ENCODE peak calls at places on chromosome 19, in eight cellular contexts. One of them, this sample, is unnamed.

GRCh38 chr19:718251-719024 is 9.7 kb downstream of the PALM start:
- DNase-seq in stimulated activated CD4-positive, alpha-beta T cell treated with anti-CD3 and anti-CD28 coated beads, Interleukin-2, amount 100 ng/mL, for 24 hours: no peak
- DNase-seq in activated CD4-positive, CD25-positive, alpha-beta regulatory T cell: no peak
- DNase-seq in stromal cell of bone marrow: no peak
- DNase-seq in activated T-helper 1 cell treated with anti-CD3 and anti-CD28 coated beads, Interleukin-2, amount 50 U/mL, for 16 hours: no peak
- DNase-seq in posterior vena cava: no peak
- DNase-seq in GM04504: no peak
- DNase-seq in NK-92 treated with Interleukin-12 subunit alpha and Interleukin-12 subunit beta, amount 100 ng/mL, for 24 hours: no peak
- DNase-seq in this sample: no peak

GRCh38 chr19:1774999-1775772 is 21.9 kb downstream of the ONECUT3 start:
- DNase-seq in stimulated activated CD4-positive, alpha-beta T cell treated with anti-CD3 and anti-CD28 coated beads, Interleukin-2, amount 100 ng/mL, for 24 hours: no peak
- DNase-seq in activated CD4-positive, CD25-positive, alpha-beta regulatory T cell: no peak
- DNase-seq in stromal cell of bone marrow: no peak
- DNase-seq in activated T-helper 1 cell treated with anti-CD3 and anti-CD28 coated beads, Interleukin-2, amount 50 U/mL, for 16 hours: no peak
- DNase-seq in posterior vena cava: no peak
- DNase-seq in GM04504: no peak
- DNase-seq in NK-92 treated with Interleukin-12 subunit alpha and Interleukin-12 subunit beta, amount 100 ng/mL, for 24 hours: no peak
- DNase-seq in this sample: no peak

GRCh38 chr19:11453468-11454341 is 18.3 kb downstream of the PRKCSH start:
- DNase-seq in stimulated activated CD4-positive, alpha-beta T cell treated with anti-CD3 and anti-CD28 coated beads, Interleukin-2, amount 100 ng/mL, for 24 hours: peak; percentile 33
- DNase-seq in activated CD4-positive, CD25-positive, alpha-beta regulatory T cell: no peak
- DNase-seq in stromal cell of bone marrow: no peak
- DNase-seq in activated T-helper 1 cell treated with anti-CD3 and anti-CD28 coated beads, Interleukin-2, amount 50 U/mL, for 16 hours: no peak
- DNase-seq in posterior vena cava: no peak
- DNase-seq in GM04504: no peak
- DNase-seq in NK-92 treated with Interleukin-12 subunit alpha and Interleukin-12 subunit beta, amount 100 ng/mL, for 24 hours: no peak
- DNase-seq in this sample: no peak

GRCh38 chr19:8174706-8175105 is 25.3 kb upstream of the FBN3 start:
- DNase-seq in stimulated activated CD4-positive, alpha-beta T cell treated with anti-CD3 and anti-CD28 coated beads, Interleukin-2, amount 100 ng/mL, for 24 hours: no peak
- DNase-seq in activated CD4-positive, CD25-positive, alpha-beta regulatory T cell: no peak
- DNase-seq in stromal cell of bone marrow: no peak
- DNase-seq in activated T-helper 1 cell treated with anti-CD3 and anti-CD28 coated beads, Interleukin-2, amount 50 U/mL, for 16 hours: no peak
- DNase-seq in posterior vena cava: no peak
- DNase-seq in GM04504: no peak
- DNase-seq in NK-92 treated with Interleukin-12 subunit alpha and Interleukin-12 subunit beta, amount 100 ng/mL, for 24 hours: no peak
- DNase-seq in this sample: no peak

GRCh38 chr19:19040417-19040816 is 7.0 kb downstream of the ARMC6 start:
- DNase-seq in stimulated activated CD4-positive, alpha-beta T cell treated with anti-CD3 and anti-CD28 coated beads, Interleukin-2, amount 100 ng/mL, for 24 hours: no peak
- DNase-seq in activated CD4-positive, CD25-positive, alpha-beta regulatory T cell: no peak
- DNase-seq in stromal cell of bone marrow: peak; percentile 93
- DNase-seq in activated T-helper 1 cell treated with anti-CD3 and anti-CD28 coated beads, Interleukin-2, amount 50 U/mL, for 16 hours: no peak
- DNase-seq in posterior vena cava: peak; percentile 89
- DNase-seq in GM04504: peak; percentile 82
- DNase-seq in NK-92 treated with Interleukin-12 subunit alpha and Interleukin-12 subunit beta, amount 100 ng/mL, for 24 hours: no peak
- DNase-seq in this sample: peak; percentile 95

GRCh38 chr19:7360393-7360984 is 11.8 kb downstream of the ARHGEF18 start:
- DNase-seq in stimulated activated CD4-positive, alpha-beta T cell treated with anti-CD3 and anti-CD28 coated beads, Interleukin-2, amount 100 ng/mL, for 24 hours: no peak
- DNase-seq in activated CD4-positive, CD25-positive, alpha-beta regulatory T cell: no peak
- DNase-seq in stromal cell of bone marrow: no peak
- DNase-seq in activated T-helper 1 cell treated with anti-CD3 and anti-CD28 coated beads, Interleukin-2, amount 50 U/mL, for 16 hours: no peak
- DNase-seq in posterior vena cava: no peak
- DNase-seq in GM04504: no peak
- DNase-seq in NK-92 treated with Interleukin-12 subunit alpha and Interleukin-12 subunit beta, amount 100 ng/mL, for 24 hours: no peak
- DNase-seq in this sample: no peak

GRCh38 chr19:12065100-12065538 is 588 bp downstream of the ZNF844 start:
- DNase-seq in stimulated activated CD4-positive, alpha-beta T cell treated with anti-CD3 and anti-CD28 coated beads, Interleukin-2, amount 100 ng/mL, for 24 hours: peak; percentile 22
- DNase-seq in activated CD4-positive, CD25-positive, alpha-beta regulatory T cell: no peak
- DNase-seq in stromal cell of bone marrow: peak; percentile 28
- DNase-seq in activated T-helper 1 cell treated with anti-CD3 and anti-CD28 coated beads, Interleukin-2, amount 50 U/mL, for 16 hours: no peak
- DNase-seq in posterior vena cava: no peak
- DNase-seq in GM04504: no peak
- DNase-seq in NK-92 treated with Interleukin-12 subunit alpha and Interleukin-12 subunit beta, amount 100 ng/mL, for 24 hours: no peak
- DNase-seq in this sample: no peak

GRCh38 chr19:54332149-54332548 is 6.8 kb downstream of the LILRA4 start:
- DNase-seq in stimulated activated CD4-positive, alpha-beta T cell treated with anti-CD3 and anti-CD28 coated beads, Interleukin-2, amount 100 ng/mL, for 24 hours: no peak
- DNase-seq in activated CD4-positive, CD25-positive, alpha-beta regulatory T cell: no peak
- DNase-seq in stromal cell of bone marrow: no peak
- DNase-seq in activated T-helper 1 cell treated with anti-CD3 and anti-CD28 coated beads, Interleukin-2, amount 50 U/mL, for 16 hours: no peak
- DNase-seq in posterior vena cava: peak; percentile 51
- DNase-seq in GM04504: no peak
- DNase-seq in NK-92 treated with Interleukin-12 subunit alpha and Interleukin-12 subunit beta, amount 100 ng/mL, for 24 hours: no peak
- DNase-seq in this sample: no peak

GRCh38 chr19:55189424-55189823 is 9.3 kb upstream of the SYT5 start:
- DNase-seq in stimulated activated CD4-positive, alpha-beta T cell treated with anti-CD3 and anti-CD28 coated beads, Interleukin-2, amount 100 ng/mL, for 24 hours: no peak
- DNase-seq in activated CD4-positive, CD25-positive, alpha-beta regulatory T cell: no peak
- DNase-seq in stromal cell of bone marrow: peak; percentile 88
- DNase-seq in activated T-helper 1 cell treated with anti-CD3 and anti-CD28 coated beads, Interleukin-2, amount 50 U/mL, for 16 hours: no peak
- DNase-seq in posterior vena cava: no peak
- DNase-seq in GM04504: peak; percentile 76
- DNase-seq in NK-92 treated with Interleukin-12 subunit alpha and Interleukin-12 subunit beta, amount 100 ng/mL, for 24 hours: no peak
- DNase-seq in this sample: no peak

GRCh38 chr19:21603431-21604153 is 98.2 kb downstream of the ZNF429 start:
- DNase-seq in stimulated activated CD4-positive, alpha-beta T cell treated with anti-CD3 and anti-CD28 coated beads, Interleukin-2, amount 100 ng/mL, for 24 hours: no peak
- DNase-seq in activated CD4-positive, CD25-positive, alpha-beta regulatory T cell: no peak
- DNase-seq in stromal cell of bone marrow: no peak
- DNase-seq in activated T-helper 1 cell treated with anti-CD3 and anti-CD28 coated beads, Interleukin-2, amount 50 U/mL, for 16 hours: no peak
- DNase-seq in posterior vena cava: no peak
- DNase-seq in GM04504: no peak
- DNase-seq in NK-92 treated with Interleukin-12 subunit alpha and Interleukin-12 subunit beta, amount 100 ng/mL, for 24 hours: no peak
- DNase-seq in this sample: no peak

GRCh38 chr19:6963937-6964336 is 57.3 kb downstream of the MBD3L2B start:
- DNase-seq in stimulated activated CD4-positive, alpha-beta T cell treated with anti-CD3 and anti-CD28 coated beads, Interleukin-2, amount 100 ng/mL, for 24 hours: peak; percentile 63
- DNase-seq in activated CD4-positive, CD25-positive, alpha-beta regulatory T cell: peak; percentile 6
- DNase-seq in stromal cell of bone marrow: no peak
- DNase-seq in activated T-helper 1 cell treated with anti-CD3 and anti-CD28 coated beads, Interleukin-2, amount 50 U/mL, for 16 hours: peak; percentile 5
- DNase-seq in posterior vena cava: no peak
- DNase-seq in GM04504: no peak
- DNase-seq in NK-92 treated with Interleukin-12 subunit alpha and Interleukin-12 subunit beta, amount 100 ng/mL, for 24 hours: no peak
- DNase-seq in this sample: no peak

This sample was measured in esophagus muscularis mucosa.